ENCODE peak calls at places on chromosomes 5 and 9, in six cellular contexts. One of them, this sample, is unnamed.

GRCh38 chr5:159100928-159101646 is 1.4 kb upstream of the EBF1 start:
- DNase-seq in trophoblast cell: no peak
- DNase-seq in H9: no peak
- DNase-seq in mesenchymal stem cell: no peak
- DNase-seq in IMR-90: no peak
- DNase-seq in H1: no peak
- DNase-seq in this sample: no peak

GRCh38 chr5:109173395-109173794 is 236.4 kb downstream of the PJA2 start:
- DNase-seq in trophoblast cell: peak; percentile 49
- DNase-seq in IMR-90: no peak
- DNase-seq in H9: no peak
- DNase-seq in mesenchymal stem cell: no peak
- DNase-seq in H1: no peak
- DNase-seq in this sample: no peak

GRCh38 chr5:38208782-38209378 is 49.5 kb upstream of the EGFLAM start:
- DNase-seq in H1: no peak
- DNase-seq in IMR-90: peak; percentile 31
- DNase-seq in mesenchymal stem cell: peak; percentile 56
- DNase-seq in H9: peak; percentile 58
- DNase-seq in trophoblast cell: peak; percentile 61
- DNase-seq in this sample: peak; percentile 32

GRCh38 chr5:138466058-138466899 is 1.0 kb downstream of the EGR1 start:
- DNase-seq in mesenchymal stem cell: no peak
- DNase-seq in H9: no peak
- DNase-seq in IMR-90: peak; percentile 39
- DNase-seq in trophoblast cell: peak; percentile 24
- DNase-seq in H1: no peak
- DNase-seq in this sample: no peak

GRCh38 chr9:132534832-132535231 is 47.6 kb upstream of the BARHL1 start:
- DNase-seq in mesenchymal stem cell: no peak
- DNase-seq in H9: no peak
- DNase-seq in IMR-90: no peak
- DNase-seq in H1: no peak
- DNase-seq in trophoblast cell: no peak
- DNase-seq in this sample: no peak

GRCh38 chr9:127741831-127742434 is 6.8 kb upstream of the TOR2A start:
- DNase-seq in IMR-90: no peak
- DNase-seq in H9: peak; percentile 98
- DNase-seq in H1: peak; percentile 96
- DNase-seq in mesenchymal stem cell: peak; percentile 81
- DNase-seq in trophoblast cell: peak; percentile 89
- DNase-seq in this sample: peak; percentile 91

GRCh38 chr5:146947181-146947941 is 68.8 kb upstream of the PPP2R2B start:
- DNase-seq in IMR-90: peak; percentile 4
- DNase-seq in trophoblast cell: peak; percentile 49
- DNase-seq in H1: no peak
- DNase-seq in mesenchymal stem cell: peak; percentile 8
- DNase-seq in H9: no peak
- DNase-seq in this sample: peak; percentile 20

GRCh38 chr5:57383093-57383861 is 99.3 kb downstream of the ACTBL2 start:
- DNase-seq in mesenchymal stem cell: peak; percentile 98
- DNase-seq in H1: no peak
- DNase-seq in H9: no peak
- DNase-seq in IMR-90: peak; percentile 99
- DNase-seq in trophoblast cell: peak; percentile 96
- DNase-seq in this sample: no peak

GRCh38 chr5:181221105-181221791 is 1.8 kb upstream of the TRIM41 start:
- DNase-seq in IMR-90: no peak
- DNase-seq in H9: no peak
- DNase-seq in trophoblast cell: no peak
- DNase-seq in mesenchymal stem cell: no peak
- DNase-seq in H1: no peak
- DNase-seq in this sample: peak; percentile 23

GRCh38 chr5:170225326-170226137 is 7.3 kb upstream of the C5orf58 start:
- DNase-seq in IMR-90: peak; percentile 39
- DNase-seq in trophoblast cell: peak; percentile 77
- DNase-seq in mesenchymal stem cell: peak; percentile 68
- DNase-seq in H9: peak; percentile 78
- DNase-seq in H1: peak; percentile 84
- DNase-seq in this sample: peak; percentile 67

GRCh38 chr5:172469697-172470096 is 15.4 kb upstream of the SH3PXD2B start:
- DNase-seq in trophoblast cell: no peak
- DNase-seq in H9: no peak
- DNase-seq in mesenchymal stem cell: no peak
- DNase-seq in H1: no peak
- DNase-seq in IMR-90: no peak
- DNase-seq in this sample: no peak

GRCh38 chr9:77131411-77131810 is 45.9 kb upstream of the VPS13A start:
- DNase-seq in H1: no peak
- DNase-seq in H9: no peak
- DNase-seq in mesenchymal stem cell: no peak
- DNase-seq in IMR-90: no peak
- DNase-seq in trophoblast cell: no peak
- DNase-seq in this sample: no peak

GRCh38 chr9:94783121-94783664 is 56.7 kb downstream of the AOPEP start:
- DNase-seq in IMR-90: peak; percentile 87
- DNase-seq in trophoblast cell: peak; percentile 92
- DNase-seq in H1: peak; percentile 63
- DNase-seq in H9: peak; percentile 72
- DNase-seq in mesenchymal stem cell: peak; percentile 84
- DNase-seq in this sample: peak; percentile 58

GRCh38 chr5:167582916-167583315 is 708.5 kb upstream of the WWC1 start:
- DNase-seq in H9: no peak
- DNase-seq in IMR-90: peak; percentile 26
- DNase-seq in trophoblast cell: no peak
- DNase-seq in H1: no peak
- DNase-seq in mesenchymal stem cell: no peak
- DNase-seq in this sample: no peak

GRCh38 chr5:88879724-88880123 is 3.3 kb downstream of the MEF2C start:
- DNase-seq in H1: no peak
- DNase-seq in IMR-90: no peak
- DNase-seq in mesenchymal stem cell: no peak
- DNase-seq in H9: no peak
- DNase-seq in trophoblast cell: peak; percentile 79
- DNase-seq in this sample: no peak

GRCh38 chr5:122121782-122122465 is 7.4 kb upstream of the ZNF474 start:
- DNase-seq in H1: no peak
- DNase-seq in IMR-90: peak; percentile 57
- DNase-seq in trophoblast cell: peak; percentile 83
- DNase-seq in H9: no peak
- DNase-seq in mesenchymal stem cell: no peak
- DNase-seq in this sample: no peak

GRCh38 chr9:34171753-34172535 is 6.9 kb upstream of the UBAP1 start:
- DNase-seq in H9: no peak
- DNase-seq in IMR-90: no peak
- DNase-seq in H1: no peak
- DNase-seq in trophoblast cell: peak; percentile 12
- DNase-seq in mesenchymal stem cell: no peak
- DNase-seq in this sample: no peak

DNA sequence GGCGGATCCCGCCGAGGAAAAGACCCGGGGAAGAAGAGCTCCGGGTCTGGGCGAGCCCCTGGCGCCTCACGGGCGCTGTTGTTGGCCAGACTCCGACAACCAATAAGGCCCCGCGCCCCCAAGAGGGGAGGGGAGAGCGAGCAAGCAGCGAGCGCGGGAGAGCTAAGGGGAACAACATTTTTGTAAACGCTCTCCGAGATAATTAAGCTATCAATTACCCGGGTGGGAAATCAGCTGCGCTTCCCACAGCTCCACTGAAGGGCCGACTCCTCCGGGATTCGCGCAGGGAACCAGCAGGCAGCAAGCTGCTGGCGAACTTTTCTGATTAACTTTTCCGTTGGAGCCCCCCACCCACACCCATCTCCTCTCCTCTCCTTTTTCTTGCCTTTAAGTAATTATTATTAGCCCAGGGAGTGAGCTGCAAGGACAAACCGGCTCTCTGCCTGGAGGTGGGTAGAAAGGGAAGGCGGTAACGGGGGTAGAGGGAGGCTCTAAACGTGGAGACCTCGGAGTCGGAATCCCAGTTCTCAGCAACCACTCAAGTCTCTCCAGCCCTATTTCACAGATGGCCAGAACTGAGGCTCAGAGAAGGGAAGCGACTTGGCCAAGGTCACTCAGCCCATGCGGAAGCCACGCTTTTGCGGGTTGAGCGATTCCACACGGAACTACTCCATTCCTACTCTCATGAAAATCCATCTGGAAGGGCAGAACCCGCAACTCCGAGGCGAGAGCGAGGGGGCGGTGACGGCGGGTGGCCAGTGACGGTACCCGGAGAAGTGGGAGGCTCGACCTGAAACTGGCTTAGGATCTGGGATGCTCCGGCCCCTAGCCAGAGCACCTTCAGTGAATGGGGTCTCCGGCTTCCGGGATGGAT is 1.3 kb downstream of the ASTN2 start:
- DNase-seq in H9: peak; percentile 60
- DNase-seq in H1: peak; percentile 74
- DNase-seq in trophoblast cell: peak; percentile 8
- DNase-seq in mesenchymal stem cell: peak; percentile 8
- DNase-seq in IMR-90: no peak
- DNase-seq in this sample: peak; percentile 48
- H3K14ac ChIP-seq in H9: no peak overlapping the region
- H3K14ac ChIP-seq in H1: no peak overlapping the region
- H3K14ac ChIP-seq in trophoblast cell: no peak overlapping the region
- H3K14ac ChIP-seq in mesenchymal stem cell: no peak overlapping the region
- H3K14ac ChIP-seq in IMR-90: no peak overlapping the region
- H3K14ac ChIP-seq in this sample: no peak overlapping the region

GRCh38 chr9:4740373-4740622 is 704 bp downstream of the AK3 start:
- DNase-seq in mesenchymal stem cell: peak; percentile 48
- DNase-seq in H9: no peak
- DNase-seq in IMR-90: no peak
- DNase-seq in H1: no peak
- DNase-seq in trophoblast cell: no peak
- DNase-seq in this sample: no peak

GRCh38 chr9:4739587-4740372 is 1.2 kb downstream of the AK3 start:
- DNase-seq in mesenchymal stem cell: peak; percentile 37
- DNase-seq in H1: no peak
- DNase-seq in trophoblast cell: peak; percentile 21
- DNase-seq in H9: no peak
- DNase-seq in IMR-90: no peak
- DNase-seq in this sample: no peak

GRCh38 chr9:4740623-4741364 is at the start of gene AK3:
- DNase-seq in IMR-90: peak; percentile 82
- DNase-seq in mesenchymal stem cell: peak; percentile 85
- DNase-seq in H9: peak; percentile 92
- DNase-seq in trophoblast cell: peak; percentile 68
- DNase-seq in H1: peak; percentile 87
- DNase-seq in this sample: peak; percentile 76

GRCh38 chr9:4742246-4742645 is 1.2 kb upstream of the AK3 start:
- DNase-seq in trophoblast cell: no peak
- DNase-seq in H9: no peak
- DNase-seq in H1: no peak
- DNase-seq in IMR-90: no peak
- DNase-seq in mesenchymal stem cell: no peak
- DNase-seq in this sample: no peak

DNA sequence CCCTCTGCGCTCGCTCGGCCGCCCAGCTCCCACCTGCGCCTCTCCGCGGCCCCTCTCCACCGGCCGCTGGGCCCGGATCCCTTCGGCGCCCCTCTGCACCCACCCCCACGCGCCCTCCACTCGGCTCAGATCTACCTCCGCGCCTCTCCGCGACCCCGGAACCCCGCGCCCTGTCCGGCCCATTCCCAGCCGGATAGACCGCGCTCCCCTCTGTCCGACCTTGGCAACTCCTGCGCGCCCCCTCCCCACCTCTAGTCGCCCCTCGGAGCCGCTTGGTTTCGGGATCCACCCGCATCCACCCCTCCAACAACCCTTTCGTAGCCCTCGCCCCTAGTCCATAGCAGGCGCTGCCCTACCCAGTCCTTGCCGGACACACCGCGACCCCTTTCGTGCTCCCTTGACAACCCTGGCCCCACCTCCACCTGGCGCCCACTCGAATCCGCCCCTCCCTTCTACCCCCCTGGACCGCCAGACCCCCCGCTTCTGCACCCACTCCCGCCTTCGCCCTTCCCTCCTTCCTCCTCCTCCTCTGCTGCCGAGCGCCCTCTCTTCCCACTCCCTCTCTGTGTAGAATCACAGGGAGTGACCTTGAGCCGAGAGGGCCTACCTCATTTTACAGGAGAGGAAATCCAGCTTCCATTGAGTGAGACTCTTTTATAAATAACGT is 496 bp upstream of the AK3 start:
- DNase-seq in trophoblast cell: peak; percentile 25
- DNase-seq in IMR-90: no peak
- DNase-seq in H1: peak; percentile 79
- DNase-seq in mesenchymal stem cell: peak; percentile 43
- DNase-seq in H9: peak; percentile 52
- DNase-seq in this sample: peak; percentile 6
- H3K18ac ChIP-seq in trophoblast cell: peak overlapping the region; percentile 92
- H3K18ac ChIP-seq in IMR-90: no peak overlapping the region
- H3K18ac ChIP-seq in H1: no peak overlapping the region
- H3K18ac ChIP-seq in mesenchymal stem cell: peak overlapping the region; percentile 81
- H3K18ac ChIP-seq in H9: peak overlapping the region; percentile 46
- H3K18ac ChIP-seq in this sample: peak overlapping the region; percentile 96

DNA sequence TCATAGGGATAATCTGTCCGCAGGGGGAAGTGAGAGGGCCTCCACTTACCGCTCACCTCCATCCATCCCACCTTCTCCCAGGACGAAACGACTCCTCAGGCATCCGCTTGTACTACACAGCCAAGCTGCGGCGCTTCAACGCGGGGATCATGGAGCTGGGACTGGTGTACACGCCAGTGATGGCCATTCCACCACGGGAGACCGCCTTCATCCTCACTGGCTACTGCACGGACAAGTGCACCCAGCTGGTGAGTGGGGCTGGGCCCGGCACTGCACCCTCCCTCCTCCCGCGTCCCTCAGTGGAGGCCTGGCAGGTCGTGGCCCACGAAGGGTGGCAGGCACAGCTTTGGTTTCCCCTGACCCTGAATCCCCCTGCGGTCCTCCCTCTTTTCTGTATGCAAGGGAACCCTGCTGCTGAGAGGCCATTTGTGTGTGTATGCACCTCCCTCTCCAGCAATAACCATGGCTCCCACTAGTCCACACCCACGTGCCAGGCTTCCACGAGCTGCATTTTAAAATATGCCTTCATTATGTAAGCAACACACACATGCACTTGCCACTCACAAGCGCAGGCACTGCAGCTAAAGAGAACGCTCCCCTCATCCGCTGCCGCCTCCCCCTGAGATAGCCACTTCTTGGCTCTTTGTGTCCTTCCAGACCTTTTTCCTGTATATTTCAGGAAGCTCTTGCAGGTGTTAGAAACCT is 11.8 kb downstream of the DBH start:
- DNase-seq in mesenchymal stem cell: no peak
- DNase-seq in IMR-90: no peak
- DNase-seq in H1: no peak
- DNase-seq in trophoblast cell: no peak
- DNase-seq in H9: no peak
- DNase-seq in this sample: no peak
- H3K14ac ChIP-seq in mesenchymal stem cell: no peak overlapping the region
- H3K14ac ChIP-seq in IMR-90: no peak overlapping the region
- H3K14ac ChIP-seq in H1: no peak overlapping the region
- H3K14ac ChIP-seq in trophoblast cell: no peak overlapping the region
- H3K14ac ChIP-seq in H9: no peak overlapping the region
- H3K14ac ChIP-seq in this sample: no peak overlapping the region

DNA sequence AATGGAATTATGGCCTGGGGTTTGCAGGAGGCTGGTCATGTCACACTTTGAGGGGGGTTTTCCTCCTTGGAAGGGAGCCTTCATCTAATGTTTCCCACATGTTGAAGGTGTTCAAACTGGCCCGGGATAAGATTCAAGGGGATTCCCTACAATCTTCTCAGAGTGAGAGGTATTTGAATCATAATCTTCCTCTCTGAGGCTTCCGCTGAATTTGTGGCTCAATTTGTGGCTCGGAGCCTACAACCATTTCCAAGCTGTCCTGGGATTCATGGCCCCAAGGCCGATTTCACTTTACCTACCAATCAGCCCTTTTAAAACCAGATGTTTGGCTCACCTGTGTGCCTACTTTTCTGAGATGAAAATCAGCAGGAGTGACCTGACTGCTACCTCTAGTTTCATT is 3.9 kb downstream of the TNC start:
- DNase-seq in H1: no peak
- DNase-seq in IMR-90: no peak
- DNase-seq in H9: no peak
- DNase-seq in trophoblast cell: no peak
- DNase-seq in mesenchymal stem cell: no peak
- DNase-seq in this sample: no peak
- H3K18ac ChIP-seq in H1: no peak overlapping the region
- H3K18ac ChIP-seq in IMR-90: no peak overlapping the region
- H3K18ac ChIP-seq in H9: no peak overlapping the region
- H3K18ac ChIP-seq in trophoblast cell: no peak overlapping the region
- H3K18ac ChIP-seq in mesenchymal stem cell: no peak overlapping the region
- H3K18ac ChIP-seq in this sample: no peak overlapping the region